ENCODE peak calls at places on chromosomes 2 and 18, in eight cellular contexts. One of them, this sample, is unnamed.

GRCh38 chr18:59779979-59780378 is 82.8 kb upstream of the CCBE1 start:
- DNase-seq in naive thymus-derived CD4-positive, alpha-beta T cell: no peak
- DNase-seq in stimulated activated CD4-positive, alpha-beta T cell treated with anti-CD3 and anti-CD28 coated beads, Interleukin-1b, Interleukin-23, amount 100 ng/mL, for 24 hours: no peak
- DNase-seq in NB4: no peak
- DNase-seq in amniotic stem cell: peak
- DNase-seq in neuronal stem cell: no peak
- DNase-seq in lower lobe of right lung: no peak
- DNase-seq in BJ: no peak
- DNase-seq in this sample: no peak

GRCh38 chr2:10124538-10125045 is 2.1 kb downstream of the RRM2 start:
- DNase-seq in naive thymus-derived CD4-positive, alpha-beta T cell: peak
- DNase-seq in stimulated activated CD4-positive, alpha-beta T cell treated with anti-CD3 and anti-CD28 coated beads, Interleukin-1b, Interleukin-23, amount 100 ng/mL, for 24 hours: no peak
- DNase-seq in NB4: peak
- DNase-seq in amniotic stem cell: peak
- DNase-seq in neuronal stem cell: peak
- DNase-seq in lower lobe of right lung: no peak
- DNase-seq in BJ: no peak
- DNase-seq in this sample: no peak

GRCh38 chr2:48346124-48346536 is 183.8 kb upstream of the STON1 start:
- DNase-seq in naive thymus-derived CD4-positive, alpha-beta T cell: no peak
- DNase-seq in stimulated activated CD4-positive, alpha-beta T cell treated with anti-CD3 and anti-CD28 coated beads, Interleukin-1b, Interleukin-23, amount 100 ng/mL, for 24 hours: no peak
- DNase-seq in NB4: no peak
- DNase-seq in amniotic stem cell: no peak
- DNase-seq in neuronal stem cell: no peak
- DNase-seq in lower lobe of right lung: peak
- DNase-seq in BJ: peak
- DNase-seq in this sample: no peak

GRCh38 chr2:71129114-71129890 is 727 bp downstream of the MCEE start:
- DNase-seq in naive thymus-derived CD4-positive, alpha-beta T cell: no peak
- DNase-seq in stimulated activated CD4-positive, alpha-beta T cell treated with anti-CD3 and anti-CD28 coated beads, Interleukin-1b, Interleukin-23, amount 100 ng/mL, for 24 hours: no peak
- DNase-seq in NB4: peak
- DNase-seq in amniotic stem cell: no peak
- DNase-seq in neuronal stem cell: no peak
- DNase-seq in lower lobe of right lung: no peak
- DNase-seq in BJ: no peak
- DNase-seq in this sample: no peak

GRCh38 chr2:219219113-219219696 is 447 bp upstream of the ABCB6 start:
- DNase-seq in naive thymus-derived CD4-positive, alpha-beta T cell: no peak
- DNase-seq in stimulated activated CD4-positive, alpha-beta T cell treated with anti-CD3 and anti-CD28 coated beads, Interleukin-1b, Interleukin-23, amount 100 ng/mL, for 24 hours: no peak
- DNase-seq in NB4: no peak
- DNase-seq in amniotic stem cell: no peak
- DNase-seq in neuronal stem cell: no peak
- DNase-seq in lower lobe of right lung: no peak
- DNase-seq in BJ: no peak
- DNase-seq in this sample: no peak

GRCh38 chr2:150110548-150110947 is 376.9 kb downstream of the RND3 start:
- DNase-seq in naive thymus-derived CD4-positive, alpha-beta T cell: no peak
- DNase-seq in stimulated activated CD4-positive, alpha-beta T cell treated with anti-CD3 and anti-CD28 coated beads, Interleukin-1b, Interleukin-23, amount 100 ng/mL, for 24 hours: no peak
- DNase-seq in NB4: no peak
- DNase-seq in amniotic stem cell: no peak
- DNase-seq in neuronal stem cell: no peak
- DNase-seq in lower lobe of right lung: no peak
- DNase-seq in BJ: no peak
- DNase-seq in this sample: no peak

GRCh38 chr18:45837283-45838070 is 12.0 kb downstream of the SIGLEC15 start:
- DNase-seq in naive thymus-derived CD4-positive, alpha-beta T cell: peak
- DNase-seq in stimulated activated CD4-positive, alpha-beta T cell treated with anti-CD3 and anti-CD28 coated beads, Interleukin-1b, Interleukin-23, amount 100 ng/mL, for 24 hours: no peak
- DNase-seq in NB4: peak
- DNase-seq in amniotic stem cell: no peak
- DNase-seq in neuronal stem cell: peak
- DNase-seq in lower lobe of right lung: peak
- DNase-seq in BJ: no peak
- DNase-seq in this sample: no peak

GRCh38 chr2:128663371-128664050 is 344.8 kb upstream of the HS6ST1 start:
- DNase-seq in naive thymus-derived CD4-positive, alpha-beta T cell: no peak
- DNase-seq in stimulated activated CD4-positive, alpha-beta T cell treated with anti-CD3 and anti-CD28 coated beads, Interleukin-1b, Interleukin-23, amount 100 ng/mL, for 24 hours: no peak
- DNase-seq in NB4: no peak
- DNase-seq in amniotic stem cell: no peak
- DNase-seq in neuronal stem cell: no peak
- DNase-seq in lower lobe of right lung: no peak
- DNase-seq in BJ: no peak
- DNase-seq in this sample: no peak

GRCh38 chr2:176281267-176281666 is 12.0 kb downstream of the MTX2 start:
- DNase-seq in naive thymus-derived CD4-positive, alpha-beta T cell: no peak
- DNase-seq in stimulated activated CD4-positive, alpha-beta T cell treated with anti-CD3 and anti-CD28 coated beads, Interleukin-1b, Interleukin-23, amount 100 ng/mL, for 24 hours: no peak
- DNase-seq in NB4: no peak
- DNase-seq in amniotic stem cell: no peak
- DNase-seq in neuronal stem cell: no peak
- DNase-seq in lower lobe of right lung: no peak
- DNase-seq in BJ: peak
- DNase-seq in this sample: no peak

GRCh38 chr18:50987261-50987660 is 19.4 kb downstream of the ELAC1 start:
- DNase-seq in naive thymus-derived CD4-positive, alpha-beta T cell: no peak
- DNase-seq in stimulated activated CD4-positive, alpha-beta T cell treated with anti-CD3 and anti-CD28 coated beads, Interleukin-1b, Interleukin-23, amount 100 ng/mL, for 24 hours: no peak
- DNase-seq in NB4: no peak
- DNase-seq in amniotic stem cell: no peak
- DNase-seq in neuronal stem cell: no peak
- DNase-seq in lower lobe of right lung: no peak
- DNase-seq in BJ: no peak
- DNase-seq in this sample: no peak

GRCh38 chr2:64067326-64067725 is 48.1 kb upstream of the VPS54 start:
- DNase-seq in naive thymus-derived CD4-positive, alpha-beta T cell: no peak
- DNase-seq in stimulated activated CD4-positive, alpha-beta T cell treated with anti-CD3 and anti-CD28 coated beads, Interleukin-1b, Interleukin-23, amount 100 ng/mL, for 24 hours: no peak
- DNase-seq in NB4: no peak
- DNase-seq in amniotic stem cell: no peak
- DNase-seq in neuronal stem cell: no peak
- DNase-seq in lower lobe of right lung: no peak
- DNase-seq in BJ: no peak
- DNase-seq in this sample: no peak

GRCh38 chr18:70074091-70074490 is 126.4 kb upstream of the CD226 start:
- DNase-seq in naive thymus-derived CD4-positive, alpha-beta T cell: no peak
- DNase-seq in stimulated activated CD4-positive, alpha-beta T cell treated with anti-CD3 and anti-CD28 coated beads, Interleukin-1b, Interleukin-23, amount 100 ng/mL, for 24 hours: no peak
- DNase-seq in NB4: no peak
- DNase-seq in amniotic stem cell: no peak
- DNase-seq in neuronal stem cell: no peak
- DNase-seq in lower lobe of right lung: no peak
- DNase-seq in BJ: no peak
- DNase-seq in this sample: no peak

GRCh38 chr2:76169289-76169688 is 458.6 kb upstream of the GCFC2 start:
- DNase-seq in naive thymus-derived CD4-positive, alpha-beta T cell: no peak
- DNase-seq in stimulated activated CD4-positive, alpha-beta T cell treated with anti-CD3 and anti-CD28 coated beads, Interleukin-1b, Interleukin-23, amount 100 ng/mL, for 24 hours: no peak
- DNase-seq in NB4: no peak
- DNase-seq in amniotic stem cell: no peak
- DNase-seq in neuronal stem cell: no peak
- DNase-seq in lower lobe of right lung: no peak
- DNase-seq in BJ: no peak
- DNase-seq in this sample: no peak

GRCh38 chr18:59451963-59452362 is 92.9 kb upstream of the LMAN1 start:
- DNase-seq in naive thymus-derived CD4-positive, alpha-beta T cell: no peak
- DNase-seq in stimulated activated CD4-positive, alpha-beta T cell treated with anti-CD3 and anti-CD28 coated beads, Interleukin-1b, Interleukin-23, amount 100 ng/mL, for 24 hours: no peak
- DNase-seq in NB4: no peak
- DNase-seq in amniotic stem cell: no peak
- DNase-seq in neuronal stem cell: no peak
- DNase-seq in lower lobe of right lung: no peak
- DNase-seq in BJ: no peak
- DNase-seq in this sample: no peak

GRCh38 chr2:108536133-108536780 is 2.0 kb downstream of the LIMS1 start:
- DNase-seq in naive thymus-derived CD4-positive, alpha-beta T cell: no peak
- DNase-seq in stimulated activated CD4-positive, alpha-beta T cell treated with anti-CD3 and anti-CD28 coated beads, Interleukin-1b, Interleukin-23, amount 100 ng/mL, for 24 hours: no peak
- DNase-seq in NB4: peak
- DNase-seq in amniotic stem cell: no peak
- DNase-seq in neuronal stem cell: no peak
- DNase-seq in lower lobe of right lung: no peak
- DNase-seq in BJ: no peak
- DNase-seq in this sample: no peak

GRCh38 chr2:9463698-9464034 is 10.7 kb upstream of the IAH1 start:
- DNase-seq in naive thymus-derived CD4-positive, alpha-beta T cell: no peak
- DNase-seq in stimulated activated CD4-positive, alpha-beta T cell treated with anti-CD3 and anti-CD28 coated beads, Interleukin-1b, Interleukin-23, amount 100 ng/mL, for 24 hours: no peak
- DNase-seq in NB4: peak
- DNase-seq in amniotic stem cell: no peak
- DNase-seq in neuronal stem cell: no peak
- DNase-seq in lower lobe of right lung: no peak
- DNase-seq in BJ: no peak
- DNase-seq in this sample: no peak

GRCh38 chr18:38497281-38497680 is 931.7 kb upstream of the CELF4 start:
- DNase-seq in naive thymus-derived CD4-positive, alpha-beta T cell: no peak
- DNase-seq in stimulated activated CD4-positive, alpha-beta T cell treated with anti-CD3 and anti-CD28 coated beads, Interleukin-1b, Interleukin-23, amount 100 ng/mL, for 24 hours: no peak
- DNase-seq in NB4: no peak
- DNase-seq in amniotic stem cell: no peak
- DNase-seq in neuronal stem cell: no peak
- DNase-seq in lower lobe of right lung: no peak
- DNase-seq in BJ: no peak
- DNase-seq in this sample: no peak

GRCh38 chr2:23579674-23580073 is 194.7 kb downstream of the KLHL29 start:
- DNase-seq in naive thymus-derived CD4-positive, alpha-beta T cell: no peak
- DNase-seq in stimulated activated CD4-positive, alpha-beta T cell treated with anti-CD3 and anti-CD28 coated beads, Interleukin-1b, Interleukin-23, amount 100 ng/mL, for 24 hours: no peak
- DNase-seq in NB4: no peak
- DNase-seq in amniotic stem cell: no peak
- DNase-seq in neuronal stem cell: no peak
- DNase-seq in lower lobe of right lung: no peak
- DNase-seq in BJ: no peak
- DNase-seq in this sample: no peak

GRCh38 chr2:144152817-144153271 is 367.1 kb downstream of the ZEB2 start:
- DNase-seq in naive thymus-derived CD4-positive, alpha-beta T cell: no peak
- DNase-seq in stimulated activated CD4-positive, alpha-beta T cell treated with anti-CD3 and anti-CD28 coated beads, Interleukin-1b, Interleukin-23, amount 100 ng/mL, for 24 hours: no peak
- DNase-seq in NB4: peak
- DNase-seq in amniotic stem cell: peak
- DNase-seq in neuronal stem cell: no peak
- DNase-seq in lower lobe of right lung: no peak
- DNase-seq in BJ: peak
- DNase-seq in this sample: no peak

GRCh38 chr2:186755066-186755465 is 61.2 kb downstream of the FAM171B start:
- DNase-seq in naive thymus-derived CD4-positive, alpha-beta T cell: no peak
- DNase-seq in stimulated activated CD4-positive, alpha-beta T cell treated with anti-CD3 and anti-CD28 coated beads, Interleukin-1b, Interleukin-23, amount 100 ng/mL, for 24 hours: no peak
- DNase-seq in NB4: no peak
- DNase-seq in amniotic stem cell: no peak
- DNase-seq in neuronal stem cell: no peak
- DNase-seq in lower lobe of right lung: no peak
- DNase-seq in BJ: no peak
- DNase-seq in this sample: no peak

GRCh38 chr18:500556-501405 is at the start of gene COLEC12:
- DNase-seq in naive thymus-derived CD4-positive, alpha-beta T cell: no peak
- DNase-seq in stimulated activated CD4-positive, alpha-beta T cell treated with anti-CD3 and anti-CD28 coated beads, Interleukin-1b, Interleukin-23, amount 100 ng/mL, for 24 hours: no peak
- DNase-seq in NB4: no peak
- DNase-seq in amniotic stem cell: no peak
- DNase-seq in neuronal stem cell: peak
- DNase-seq in lower lobe of right lung: peak
- DNase-seq in BJ: no peak
- DNase-seq in this sample: no peak

GRCh38 chr2:156903335-156903734 is 354.2 kb upstream of the GALNT5 start:
- DNase-seq in naive thymus-derived CD4-positive, alpha-beta T cell: no peak
- DNase-seq in stimulated activated CD4-positive, alpha-beta T cell treated with anti-CD3 and anti-CD28 coated beads, Interleukin-1b, Interleukin-23, amount 100 ng/mL, for 24 hours: no peak
- DNase-seq in NB4: no peak
- DNase-seq in amniotic stem cell: no peak
- DNase-seq in neuronal stem cell: no peak
- DNase-seq in lower lobe of right lung: no peak
- DNase-seq in BJ: no peak
- DNase-seq in this sample: no peak

GRCh38 chr2:55957142-55957541 is 33.6 kb upstream of the EFEMP1 start:
- DNase-seq in naive thymus-derived CD4-positive, alpha-beta T cell: no peak
- DNase-seq in stimulated activated CD4-positive, alpha-beta T cell treated with anti-CD3 and anti-CD28 coated beads, Interleukin-1b, Interleukin-23, amount 100 ng/mL, for 24 hours: no peak
- DNase-seq in NB4: no peak
- DNase-seq in amniotic stem cell: no peak
- DNase-seq in neuronal stem cell: no peak
- DNase-seq in lower lobe of right lung: no peak
- DNase-seq in BJ: no peak
- DNase-seq in this sample: no peak

GRCh38 chr2:72998724-72999123 is 72.8 kb downstream of the SFXN5 start:
- DNase-seq in naive thymus-derived CD4-positive, alpha-beta T cell: no peak
- DNase-seq in stimulated activated CD4-positive, alpha-beta T cell treated with anti-CD3 and anti-CD28 coated beads, Interleukin-1b, Interleukin-23, amount 100 ng/mL, for 24 hours: no peak
- DNase-seq in NB4: no peak
- DNase-seq in amniotic stem cell: no peak
- DNase-seq in neuronal stem cell: no peak
- DNase-seq in lower lobe of right lung: no peak
- DNase-seq in BJ: no peak
- DNase-seq in this sample: no peak

GRCh38 chr2:43224571-43225092 is 1.8 kb downstream of the ZFP36L2 start:
- DNase-seq in naive thymus-derived CD4-positive, alpha-beta T cell: peak
- DNase-seq in stimulated activated CD4-positive, alpha-beta T cell treated with anti-CD3 and anti-CD28 coated beads, Interleukin-1b, Interleukin-23, amount 100 ng/mL, for 24 hours: no peak
- DNase-seq in NB4: peak
- DNase-seq in amniotic stem cell: no peak
- DNase-seq in neuronal stem cell: no peak
- DNase-seq in lower lobe of right lung: peak
- DNase-seq in BJ: no peak
- DNase-seq in this sample: no peak

GRCh38 chr18:31497404-31497710 is 620 bp upstream of the DSG2 start:
- DNase-seq in naive thymus-derived CD4-positive, alpha-beta T cell: no peak
- DNase-seq in stimulated activated CD4-positive, alpha-beta T cell treated with anti-CD3 and anti-CD28 coated beads, Interleukin-1b, Interleukin-23, amount 100 ng/mL, for 24 hours: no peak
- DNase-seq in NB4: no peak
- DNase-seq in amniotic stem cell: no peak
- DNase-seq in neuronal stem cell: no peak
- DNase-seq in lower lobe of right lung: no peak
- DNase-seq in BJ: no peak
- DNase-seq in this sample: no peak

This sample was measured in breast epithelium.